ENCODE peak calls at places on chromosomes 1 and 21, in four cellular contexts. A is psoas muscle, B is lower lobe of right lung, K is upper lobe of right lung. M is an unnamed sample.

GRCh38 chr1:220877348-220878095 is 1.7 kb upstream of the HLX start:
- DNase-seq in A (no peak), B (no peak), K (no peak), M (no peak)

GRCh38 chr1:15154480-15155036 is 1.0 kb downstream of the TMEM51 start:
- DNase-seq in A (peak; percentile 31), B (peak; percentile 55), K (peak; percentile 71), M (peak; percentile 72)

GRCh38 chr1:171740987-171741871 is 636 bp downstream of the VAMP4 start:
- DNase-seq in A (peak; percentile 29), B (peak; percentile 56), K (no peak), M (peak; percentile 42)

GRCh38 chr1:184315254-184315653 is 71.6 kb upstream of the C1orf21 start:
- DNase-seq in A (no peak), B (no peak), K (no peak), M (no peak)

GRCh38 chr21:46661211-46661625 is 25.7 kb downstream of the PRMT2 start:
- DNase-seq in A (peak; percentile 61), B (peak; percentile 76), K (peak; percentile 79), M (peak; percentile 17)

GRCh38 chr1:167122121-167122480 is 28.2 kb downstream of the STYXL2 start:
- DNase-seq in A (no peak), B (no peak), K (no peak), M (no peak)

GRCh38 chr1:32266926-32267645 is 16.0 kb downstream of the LCK start:
- DNase-seq in A (no peak), B (no peak), K (no peak), M (no peak)

GRCh38 chr1:51433269-51433971 is 85.6 kb downstream of the EPS15 start:
- DNase-seq in A (no peak), B (no peak), K (no peak), M (peak; percentile 28)

GRCh38 chr1:100065969-100066227 is 66.8 kb downstream of the SASS6 start:
- DNase-seq in A (no peak), B (no peak), K (no peak), M (no peak)

GRCh38 chr1:22612657-22613056 is 23.8 kb upstream of the C1QA start:
- DNase-seq in A (no peak), B (peak; percentile 14), K (no peak), M (no peak)

GRCh38 chr1:66729130-66729922 is 22.9 kb upstream of the DYNLT5 start:
- DNase-seq in A (no peak), B (no peak), K (no peak), M (no peak)

GRCh38 chr1:98304888-98305287 is 356.6 kb upstream of the SNX7 start:
- DNase-seq in A (no peak), B (no peak), K (no peak), M (no peak)

GRCh38 chr21:46120301-46121285 is 22.7 kb downstream of the COL6A2 start:
- DNase-seq in A (peak; percentile 12), B (peak; percentile 33), K (peak; percentile 60), M (no peak)

GRCh38 chr1:227621211-227621610 is 57.9 kb downstream of the ZNF678 start:
- DNase-seq in A (no peak), B (no peak), K (no peak), M (no peak)

GRCh38 chr1:154423303-154423987 is 18.3 kb downstream of the IL6R start:
- DNase-seq in A (no peak), B (peak; percentile 11), K (no peak), M (no peak)
- H3K4me1 ChIP-seq in A (peaks cover 93% of the 10 kb centered on the region), B (peaks cover 90% of the 10 kb centered on the region), K (peaks cover 85% of the 10 kb centered on the region), M (peaks cover 33% of the 10 kb centered on the region)

DNA sequence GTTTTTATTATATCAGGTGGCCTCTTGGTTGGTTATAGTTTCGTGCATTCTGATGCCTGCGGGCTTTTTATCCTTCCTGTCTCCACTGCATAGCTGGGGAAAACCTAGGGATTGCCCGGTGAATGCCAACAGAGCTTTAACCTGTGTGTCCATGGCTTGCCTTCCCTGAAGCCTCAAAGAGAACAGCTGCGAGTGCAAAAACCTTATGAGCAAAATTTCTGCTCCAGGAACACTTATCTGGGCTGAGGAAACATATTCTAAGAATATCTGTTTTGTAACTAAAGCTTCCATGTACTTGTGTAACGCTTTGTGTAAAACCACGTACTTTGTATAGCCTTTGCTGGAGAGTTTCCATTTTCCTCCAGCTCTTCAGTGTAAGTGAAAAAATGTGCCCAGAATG is 7.2 kb downstream of the CNST start:
- DNase-seq in A (no peak), B (no peak), K (no peak), M (no peak)
- H3K27ac ChIP-seq in A (peak overlapping the region; percentile 67), B (peak overlapping the region; percentile 50), K (peak overlapping the region; percentile 7), M (peak overlapping the region; percentile 17)

DNA sequence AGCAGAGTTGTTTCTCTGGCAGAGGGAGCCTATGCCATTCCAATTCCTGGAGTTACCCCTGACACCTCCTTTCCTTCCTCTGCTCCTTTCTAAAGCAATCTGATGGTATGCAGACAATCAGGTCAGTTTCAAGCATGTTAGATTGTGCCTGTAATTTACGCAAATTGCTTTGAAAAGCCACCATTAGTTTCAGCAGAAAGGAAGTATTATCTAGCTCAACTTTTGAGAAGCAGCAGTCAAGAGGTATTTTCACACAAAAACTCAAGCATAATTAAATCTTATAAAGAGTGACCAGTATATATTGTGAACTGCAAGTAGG is 2.2 kb downstream of the ERRFI1 start:
- DNase-seq in A (no peak), B (no peak), K (no peak), M (no peak)
- H3K4me1 ChIP-seq in A (peaks cover 69% of the 10 kb centered on the region), B (peaks cover 65% of the 10 kb centered on the region), K (peaks cover 52% of the 10 kb centered on the region), M (peaks cover 2% of the 10 kb centered on the region)

DNA sequence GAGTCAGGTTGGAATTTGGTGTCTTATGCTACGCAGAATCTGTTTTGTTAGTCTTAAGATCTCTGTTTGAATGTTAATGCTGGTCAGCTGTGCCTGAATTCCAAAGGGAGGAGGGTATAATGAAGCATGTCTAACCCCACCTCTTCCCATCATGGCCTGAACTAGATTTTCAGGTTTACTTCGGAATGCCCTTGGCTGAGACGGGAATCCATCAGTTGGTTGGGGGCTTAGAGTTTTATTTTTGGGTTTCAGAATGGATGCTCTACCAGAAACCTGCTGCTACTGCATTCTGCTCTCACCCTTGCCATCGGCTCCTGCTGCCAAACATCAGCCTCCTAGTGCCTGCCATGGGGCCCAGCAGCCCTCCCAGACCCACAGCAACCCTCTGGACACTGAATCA is 24.1 kb upstream of the ETV3 start:
- DNase-seq in A (no peak), B (no peak), K (no peak), M (no peak)
- H3K27ac ChIP-seq in A (no peak overlapping the region), B (no peak overlapping the region), K (no peak overlapping the region), M (no peak overlapping the region)

GRCh38 chr1:45682942-45683341 is 3.4 kb downstream of the GPBP1L1 start:
- DNase-seq in A (no peak), B (no peak), K (no peak), M (no peak)
- H3K4me1 ChIP-seq in A (peaks cover 60% of the 10 kb centered on the region), B (peaks cover 68% of the 10 kb centered on the region), K (peaks cover 72% of the 10 kb centered on the region), M (peaks cover 6% of the 10 kb centered on the region)

DNA sequence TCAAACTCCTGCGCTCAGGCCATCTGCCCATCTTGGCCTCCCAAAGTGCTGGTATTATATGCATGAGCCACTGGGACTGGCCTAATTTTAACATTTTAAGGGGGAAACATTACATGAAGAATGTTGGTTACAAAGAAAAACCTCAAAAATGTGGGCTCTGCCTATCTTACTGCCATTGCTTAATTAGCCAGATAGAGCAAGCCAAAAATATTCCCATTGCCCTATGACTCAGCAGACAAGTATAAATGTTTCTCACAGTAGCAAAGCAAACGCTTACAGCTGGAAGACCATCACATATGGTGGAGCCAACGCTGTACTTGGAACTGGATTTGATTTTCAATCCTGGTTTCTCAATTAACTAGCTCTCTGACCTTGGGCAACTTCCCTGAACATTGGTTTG is 502.0 kb downstream of the SMYD3 start:
- DNase-seq in A (no peak), B (no peak), K (no peak), M (no peak)
- H3K27ac ChIP-seq in A (no peak overlapping the region), B (no peak overlapping the region), K (no peak overlapping the region), M (no peak overlapping the region)

DNA sequence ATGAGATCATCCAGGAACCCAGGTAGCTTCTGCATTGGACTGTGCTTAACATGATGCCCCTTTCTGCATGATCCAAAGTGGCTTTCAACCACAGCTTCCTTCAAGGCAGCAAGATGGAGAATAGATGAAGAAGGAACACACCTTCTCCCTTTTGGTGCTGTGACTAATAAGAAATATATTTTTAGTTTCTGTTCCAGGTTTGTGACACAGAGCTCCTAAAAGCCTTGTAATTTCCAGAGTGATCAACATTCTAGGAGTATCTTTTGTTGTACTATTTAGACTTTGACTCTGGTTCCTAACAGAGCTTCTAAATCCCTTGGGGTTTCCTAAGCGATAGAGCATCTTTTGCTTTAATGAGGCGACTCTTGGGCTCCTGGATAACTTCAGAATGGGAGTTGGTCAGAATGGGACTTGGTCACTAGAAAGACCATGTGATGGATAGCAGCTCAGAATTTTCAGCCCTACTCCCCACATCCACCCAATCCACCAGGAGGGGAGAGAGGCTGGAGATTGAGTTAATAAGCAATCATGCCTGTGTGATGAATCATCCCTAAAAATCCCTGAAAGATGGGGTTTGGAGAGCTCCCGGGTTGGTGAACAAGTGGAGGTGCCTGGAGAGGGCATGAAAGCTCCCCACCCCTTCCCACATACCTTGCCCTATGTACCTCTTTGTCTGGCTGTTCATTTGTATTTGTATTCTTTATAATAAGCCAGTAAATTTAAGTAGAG is 134.8 kb downstream of the FGGY start:
- DNase-seq in A (no peak), B (no peak), K (no peak), M (no peak)
- H3K4me1 ChIP-seq in A (peaks cover 61% of the 10 kb centered on the region), B (peaks cover 16% of the 10 kb centered on the region), K (peaks cover 18% of the 10 kb centered on the region), M (peaks cover 3% of the 10 kb centered on the region)

M was measured in small intestine.